ENCODE peak calls at places on chromosomes 3 and 15, in five cellular contexts. One of them, this sample, is unnamed.

GRCh38 chr15:65862682-65863081 is 6.6 kb upstream of the RAB11A start:
- DNase-seq in NT2/D1: peak
- DNase-seq in GM12878: no peak
- DNase-seq in HepG2: peak
- DNase-seq in K562: peak
- DNase-seq in this sample: peak

GRCh38 chr3:172673210-172673679 is 37.6 kb downstream of the NCEH1 start:
- DNase-seq in NT2/D1: peak
- DNase-seq in HepG2: peak
- DNase-seq in K562: peak
- DNase-seq in GM12878: no peak
- DNase-seq in this sample: peak

GRCh38 chr3:50221413-50222168 is 14.4 kb upstream of the GNAI2 start:
- DNase-seq in NT2/D1: no peak
- DNase-seq in GM12878: no peak
- DNase-seq in K562: peak
- DNase-seq in HepG2: peak
- DNase-seq in this sample: no peak

GRCh38 chr3:148006508-148006907 is 597.3 kb downstream of the ZIC1 start:
- DNase-seq in HepG2: no peak
- DNase-seq in GM12878: no peak
- DNase-seq in NT2/D1: no peak
- DNase-seq in K562: no peak
- DNase-seq in this sample: no peak

GRCh38 chr3:124886168-124887051 is 755 bp downstream of the ITGB5 start:
- DNase-seq in GM12878: no peak
- DNase-seq in HepG2: peak
- DNase-seq in K562: peak
- DNase-seq in NT2/D1: no peak
- DNase-seq in this sample: no peak

GRCh38 chr3:13134879-13135206 is 61.6 kb upstream of the IQSEC1 start:
- DNase-seq in NT2/D1: no peak
- DNase-seq in K562: no peak
- DNase-seq in HepG2: no peak
- DNase-seq in GM12878: no peak
- DNase-seq in this sample: no peak

GRCh38 chr3:187735837-187736236 is 9.4 kb downstream of the BCL6 start:
- DNase-seq in NT2/D1: no peak
- DNase-seq in K562: no peak
- DNase-seq in GM12878: no peak
- DNase-seq in HepG2: no peak
- DNase-seq in this sample: no peak

GRCh38 chr3:59001675-59002074 is 48.1 kb downstream of the CFAP20DC start:
- DNase-seq in K562: peak
- DNase-seq in NT2/D1: no peak
- DNase-seq in GM12878: no peak
- DNase-seq in HepG2: no peak
- DNase-seq in this sample: no peak

GRCh38 chr3:20066848-20067617 is 26.8 kb downstream of the KAT2B start:
- DNase-seq in GM12878: no peak
- DNase-seq in HepG2: no peak
- DNase-seq in K562: no peak
- DNase-seq in NT2/D1: no peak
- DNase-seq in this sample: no peak

GRCh38 chr15:77634266-77634962 is 1.7 kb upstream of the LINGO1 start:
- DNase-seq in GM12878: no peak
- DNase-seq in K562: peak
- DNase-seq in NT2/D1: peak
- DNase-seq in HepG2: peak
- DNase-seq in this sample: peak

GRCh38 chr3:165259518-165260193 is 63.5 kb upstream of the SLITRK3 start:
- DNase-seq in HepG2: no peak
- DNase-seq in NT2/D1: no peak
- DNase-seq in GM12878: no peak
- DNase-seq in K562: no peak
- DNase-seq in this sample: no peak

GRCh38 chr15:58875343-58875742 is 58.1 kb downstream of the SLTM start:
- DNase-seq in HepG2: no peak
- DNase-seq in NT2/D1: no peak
- DNase-seq in GM12878: no peak
- DNase-seq in K562: no peak
- DNase-seq in this sample: no peak

GRCh38 chr3:132267594-132267993 is 49.6 kb upstream of the ACP3 start:
- DNase-seq in GM12878: no peak
- DNase-seq in NT2/D1: no peak
- DNase-seq in HepG2: no peak
- DNase-seq in K562: no peak
- DNase-seq in this sample: no peak

GRCh38 chr3:132262956-132263355 is 54.3 kb upstream of the ACP3 start:
- DNase-seq in GM12878: no peak
- DNase-seq in HepG2: no peak
- DNase-seq in K562: no peak
- DNase-seq in NT2/D1: no peak
- DNase-seq in this sample: no peak

GRCh38 chr3:132262305-132262704 is 54.9 kb upstream of the ACP3 start:
- DNase-seq in K562: no peak
- DNase-seq in NT2/D1: no peak
- DNase-seq in HepG2: no peak
- DNase-seq in GM12878: no peak
- DNase-seq in this sample: no peak

GRCh38 chr3:132265488-132265887 is 51.7 kb upstream of the ACP3 start:
- DNase-seq in GM12878: no peak
- DNase-seq in K562: no peak
- DNase-seq in HepG2: no peak
- DNase-seq in NT2/D1: no peak
- DNase-seq in this sample: no peak

DNA sequence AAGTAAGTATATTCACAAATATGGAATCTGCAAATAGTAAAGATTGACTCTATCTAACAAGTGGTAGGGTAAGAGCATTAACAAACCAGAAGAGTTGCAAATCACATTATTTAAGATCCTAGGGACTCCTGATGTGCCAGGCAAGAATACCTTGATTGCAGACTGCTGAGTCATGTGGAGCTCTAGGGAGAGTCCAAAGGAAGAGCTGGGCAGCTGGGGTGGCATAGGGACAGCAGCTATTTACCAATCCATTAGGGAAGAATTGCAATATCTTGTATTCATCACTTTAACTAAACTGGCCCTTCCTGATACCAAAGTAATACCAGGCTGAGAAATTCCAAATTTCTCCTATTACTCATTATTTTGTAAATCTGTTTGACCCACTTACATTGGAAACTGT is 52.2 kb upstream of the ACP3 start:
- DNase-seq in K562: no peak
- DNase-seq in HepG2: no peak
- DNase-seq in NT2/D1: no peak
- DNase-seq in GM12878: no peak
- DNase-seq in this sample: no peak
- TF ChIP-seq ZNF274 in K562: no peak
- TF ChIP-seq ZNF274 in HepG2: no peak
- TF ChIP-seq ZNF274 in NT2/D1: no peak
- TF ChIP-seq ZNF274 in GM12878: no peak
- TF ChIP-seq ZNF274 in this sample: no peak

GRCh38 chr3:46863261-46863782 is at the start of gene MYL3:
- DNase-seq in HepG2: no peak
- DNase-seq in K562: no peak
- DNase-seq in GM12878: no peak
- DNase-seq in NT2/D1: no peak
- DNase-seq in this sample: no peak
- TF ChIP-seq ZNF274 in HepG2: no peak
- TF ChIP-seq ZNF274 in K562: no peak
- TF ChIP-seq ZNF274 in GM12878: no peak
- TF ChIP-seq ZNF274 in NT2/D1: no peak
- TF ChIP-seq ZNF274 in this sample: no peak

GRCh38 chr15:52162260-52162659 is 28.9 kb downstream of the GNB5 start:
- DNase-seq in K562: no peak
- DNase-seq in HepG2: no peak
- DNase-seq in NT2/D1: no peak
- DNase-seq in GM12878: no peak
- DNase-seq in this sample: no peak
- TF ChIP-seq ZNF274 in K562: no peak
- TF ChIP-seq ZNF274 in HepG2: no peak
- TF ChIP-seq ZNF274 in NT2/D1: no peak
- TF ChIP-seq ZNF274 in GM12878: no peak
- TF ChIP-seq ZNF274 in this sample: no peak

GRCh38 chr3:73164622-73165021 is 103.2 kb downstream of the EBLN2 start:
- DNase-seq in HepG2: no peak
- DNase-seq in GM12878: no peak
- DNase-seq in NT2/D1: no peak
- DNase-seq in K562: no peak
- DNase-seq in this sample: no peak
- TF ChIP-seq ZNF274 in HepG2: no peak
- TF ChIP-seq ZNF274 in GM12878: no peak
- TF ChIP-seq ZNF274 in NT2/D1: no peak
- TF ChIP-seq ZNF274 in K562: no peak
- TF ChIP-seq ZNF274 in this sample: no peak